ENCODE peak calls at places on chromosomes 13 and 19, in eight cellular contexts. One of them, this sample, is unnamed.

GRCh38 chr13:30418886-30419459 is 3.3 kb upstream of the UBE2L5 start:
- DNase-seq in RKO: no peak
- DNase-seq in lung: no peak
- DNase-seq in LHCN-M2: no peak
- DNase-seq in RPMI7951: no peak
- DNase-seq in left cardiac atrium: no peak
- DNase-seq in GM18507: no peak
- DNase-seq in Caco-2: no peak
- DNase-seq in this sample: no peak

GRCh38 chr13:27605610-27606200 is 14.6 kb downstream of the LNX2 start:
- DNase-seq in RKO: no peak
- DNase-seq in lung: no peak
- DNase-seq in LHCN-M2: peak; percentile 28
- DNase-seq in RPMI7951: no peak
- DNase-seq in left cardiac atrium: no peak
- DNase-seq in GM18507: no peak
- DNase-seq in Caco-2: no peak
- DNase-seq in this sample: no peak

GRCh38 chr13:31322025-31322424 is 122.2 kb downstream of the B3GLCT start:
- DNase-seq in RKO: no peak
- DNase-seq in lung: no peak
- DNase-seq in LHCN-M2: peak; percentile 9
- DNase-seq in RPMI7951: peak; percentile 51
- DNase-seq in left cardiac atrium: peak; percentile 51
- DNase-seq in GM18507: no peak
- DNase-seq in Caco-2: no peak
- DNase-seq in this sample: peak; percentile 3

GRCh38 chr13:46386426-46386995 is 541 bp downstream of the RUBCNL start:
- DNase-seq in RKO: no peak
- DNase-seq in lung: no peak
- DNase-seq in LHCN-M2: no peak
- DNase-seq in RPMI7951: no peak
- DNase-seq in left cardiac atrium: no peak
- DNase-seq in GM18507: no peak
- DNase-seq in Caco-2: no peak
- DNase-seq in this sample: no peak

GRCh38 chr19:51660975-51661600 is 14.5 kb upstream of the SIGLEC14 start:
- DNase-seq in RKO: peak; percentile 67
- DNase-seq in lung: peak; percentile 75
- DNase-seq in LHCN-M2: peak; percentile 73
- DNase-seq in RPMI7951: peak; percentile 76
- DNase-seq in left cardiac atrium: peak; percentile 78
- DNase-seq in GM18507: peak; percentile 25
- DNase-seq in Caco-2: peak; percentile 75
- DNase-seq in this sample: peak; percentile 75

GRCh38 chr13:106173346-106173745 is 362.1 kb downstream of the EFNB2 start:
- DNase-seq in RKO: no peak
- DNase-seq in lung: no peak
- DNase-seq in LHCN-M2: no peak
- DNase-seq in RPMI7951: peak; percentile 24
- DNase-seq in left cardiac atrium: no peak
- DNase-seq in GM18507: no peak
- DNase-seq in Caco-2: no peak
- DNase-seq in this sample: no peak

GRCh38 chr13:32811297-32811800 is 204.9 kb upstream of the KL start:
- DNase-seq in RKO: no peak
- DNase-seq in lung: no peak
- DNase-seq in LHCN-M2: peak; percentile 42
- DNase-seq in RPMI7951: peak; percentile 62
- DNase-seq in left cardiac atrium: no peak
- DNase-seq in GM18507: peak; percentile 17
- DNase-seq in Caco-2: no peak
- DNase-seq in this sample: peak; percentile 57

GRCh38 chr19:57302727-57303401 is 17.4 kb upstream of the ZNF543 start:
- DNase-seq in RKO: peak; percentile 19
- DNase-seq in lung: no peak
- DNase-seq in LHCN-M2: no peak
- DNase-seq in RPMI7951: no peak
- DNase-seq in left cardiac atrium: no peak
- DNase-seq in GM18507: no peak
- DNase-seq in Caco-2: no peak
- DNase-seq in this sample: no peak

GRCh38 chr19:48718711-48719231 is 754 bp downstream of the MAMSTR start:
- DNase-seq in RKO: no peak
- DNase-seq in lung: no peak
- DNase-seq in LHCN-M2: no peak
- DNase-seq in RPMI7951: no peak
- DNase-seq in left cardiac atrium: no peak
- DNase-seq in GM18507: no peak
- DNase-seq in Caco-2: no peak
- DNase-seq in this sample: no peak

GRCh38 chr19:750640-751423 is at the start of gene MISP:
- DNase-seq in RKO: no peak
- DNase-seq in lung: peak; percentile 52
- DNase-seq in LHCN-M2: no peak
- DNase-seq in RPMI7951: no peak
- DNase-seq in left cardiac atrium: no peak
- DNase-seq in GM18507: no peak
- DNase-seq in Caco-2: peak; percentile 95
- DNase-seq in this sample: no peak

GRCh38 chr13:112715715-112716460 is 26.1 kb downstream of the ATP11A start:
- DNase-seq in RKO: no peak
- DNase-seq in lung: no peak
- DNase-seq in LHCN-M2: no peak
- DNase-seq in RPMI7951: no peak
- DNase-seq in left cardiac atrium: no peak
- DNase-seq in GM18507: no peak
- DNase-seq in Caco-2: peak; percentile 31
- DNase-seq in this sample: no peak

GRCh38 chr13:52744842-52745241 is 5.2 kb upstream of the CNMD start:
- DNase-seq in RKO: no peak
- DNase-seq in lung: no peak
- DNase-seq in LHCN-M2: no peak
- DNase-seq in RPMI7951: no peak
- DNase-seq in left cardiac atrium: no peak
- DNase-seq in GM18507: no peak
- DNase-seq in Caco-2: no peak
- DNase-seq in this sample: no peak

GRCh38 chr19:12665281-12665573 is 1.3 kb downstream of the MAN2B1 start:
- DNase-seq in RKO: no peak
- DNase-seq in lung: peak; percentile 76
- DNase-seq in LHCN-M2: no peak
- DNase-seq in RPMI7951: no peak
- DNase-seq in left cardiac atrium: peak; percentile 64
- DNase-seq in GM18507: peak; percentile 54
- DNase-seq in Caco-2: no peak
- DNase-seq in this sample: no peak

GRCh38 chr13:84418041-84418440 is 535.8 kb upstream of the SLITRK1 start:
- DNase-seq in RKO: no peak
- DNase-seq in lung: no peak
- DNase-seq in LHCN-M2: no peak
- DNase-seq in RPMI7951: no peak
- DNase-seq in left cardiac atrium: no peak
- DNase-seq in GM18507: no peak
- DNase-seq in Caco-2: no peak
- DNase-seq in this sample: no peak

GRCh38 chr19:14406645-14407331 is 12.4 kb downstream of the DDX39A start:
- DNase-seq in RKO: no peak
- DNase-seq in lung: no peak
- DNase-seq in LHCN-M2: no peak
- DNase-seq in RPMI7951: no peak
- DNase-seq in left cardiac atrium: no peak
- DNase-seq in GM18507: no peak
- DNase-seq in Caco-2: no peak
- DNase-seq in this sample: no peak

GRCh38 chr13:52454459-52454824 is 836 bp upstream of the CKAP2 start:
- DNase-seq in RKO: peak; percentile 51
- DNase-seq in lung: no peak
- DNase-seq in LHCN-M2: peak; percentile 16
- DNase-seq in RPMI7951: peak; percentile 22
- DNase-seq in left cardiac atrium: no peak
- DNase-seq in GM18507: no peak
- DNase-seq in Caco-2: no peak
- DNase-seq in this sample: no peak

GRCh38 chr13:19713186-19713965 is 69.4 kb downstream of the PSPC1 start:
- DNase-seq in RKO: peak; percentile 62
- DNase-seq in lung: no peak
- DNase-seq in LHCN-M2: peak; percentile 53
- DNase-seq in RPMI7951: peak; percentile 81
- DNase-seq in left cardiac atrium: no peak
- DNase-seq in GM18507: no peak
- DNase-seq in Caco-2: no peak
- DNase-seq in this sample: peak; percentile 6

GRCh38 chr13:93286047-93286446 is 59.4 kb downstream of the GPC6 start:
- DNase-seq in RKO: no peak
- DNase-seq in lung: no peak
- DNase-seq in LHCN-M2: no peak
- DNase-seq in RPMI7951: no peak
- DNase-seq in left cardiac atrium: no peak
- DNase-seq in GM18507: no peak
- DNase-seq in Caco-2: no peak
- DNase-seq in this sample: no peak

GRCh38 chr19:3184847-3185481 is 766 bp upstream of the NCLN start:
- DNase-seq in RKO: peak; percentile 79
- DNase-seq in lung: peak; percentile 79
- DNase-seq in LHCN-M2: no peak
- DNase-seq in RPMI7951: no peak
- DNase-seq in left cardiac atrium: peak; percentile 82
- DNase-seq in GM18507: no peak
- DNase-seq in Caco-2: no peak
- DNase-seq in this sample: peak; percentile 48

GRCh38 chr19:294819-295686 is 3.9 kb upstream of the PLPP2 start:
- DNase-seq in RKO: peak; percentile 23
- DNase-seq in lung: no peak
- DNase-seq in LHCN-M2: no peak
- DNase-seq in RPMI7951: no peak
- DNase-seq in left cardiac atrium: no peak
- DNase-seq in GM18507: no peak
- DNase-seq in Caco-2: no peak
- DNase-seq in this sample: peak; percentile 57

GRCh38 chr19:58387338-58388174 is 487 bp downstream of the RPS5 start:
- DNase-seq in RKO: peak; percentile 78
- DNase-seq in lung: no peak
- DNase-seq in LHCN-M2: peak; percentile 55
- DNase-seq in RPMI7951: no peak
- DNase-seq in left cardiac atrium: no peak
- DNase-seq in GM18507: no peak
- DNase-seq in Caco-2: no peak
- DNase-seq in this sample: no peak

GRCh38 chr13:20544186-20544914 is 18.7 kb upstream of the CRYL1 start:
- DNase-seq in RKO: no peak
- DNase-seq in lung: no peak
- DNase-seq in LHCN-M2: no peak
- DNase-seq in RPMI7951: no peak
- DNase-seq in left cardiac atrium: no peak
- DNase-seq in GM18507: no peak
- DNase-seq in Caco-2: no peak
- DNase-seq in this sample: no peak

GRCh38 chr13:110476220-110476617 is 85.3 kb downstream of the RAB20 start:
- DNase-seq in RKO: no peak
- DNase-seq in lung: no peak
- DNase-seq in LHCN-M2: no peak
- DNase-seq in RPMI7951: no peak
- DNase-seq in left cardiac atrium: no peak
- DNase-seq in GM18507: no peak
- DNase-seq in Caco-2: no peak
- DNase-seq in this sample: no peak

GRCh38 chr19:2731181-2732117 is 8.4 kb downstream of the SLC39A3 start:
- DNase-seq in RKO: no peak
- DNase-seq in lung: no peak
- DNase-seq in LHCN-M2: no peak
- DNase-seq in RPMI7951: no peak
- DNase-seq in left cardiac atrium: no peak
- DNase-seq in GM18507: no peak
- DNase-seq in Caco-2: no peak
- DNase-seq in this sample: no peak

GRCh38 chr13:100195568-100195967 is 106.7 kb downstream of the PCCA start:
- DNase-seq in RKO: no peak
- DNase-seq in lung: no peak
- DNase-seq in LHCN-M2: no peak
- DNase-seq in RPMI7951: no peak
- DNase-seq in left cardiac atrium: no peak
- DNase-seq in GM18507: no peak
- DNase-seq in Caco-2: no peak
- DNase-seq in this sample: no peak

GRCh38 chr19:17999685-18000479 is 8.1 kb upstream of the ARRDC2 start:
- DNase-seq in RKO: no peak
- DNase-seq in lung: no peak
- DNase-seq in LHCN-M2: no peak
- DNase-seq in RPMI7951: no peak
- DNase-seq in left cardiac atrium: no peak
- DNase-seq in GM18507: no peak
- DNase-seq in Caco-2: no peak
- DNase-seq in this sample: no peak

GRCh38 chr19:14555918-14556661 is 15.8 kb downstream of the NDUFB7 start:
- DNase-seq in RKO: peak; percentile 48
- DNase-seq in lung: no peak
- DNase-seq in LHCN-M2: no peak
- DNase-seq in RPMI7951: peak; percentile 75
- DNase-seq in left cardiac atrium: no peak
- DNase-seq in GM18507: no peak
- DNase-seq in Caco-2: no peak
- DNase-seq in this sample: no peak

GRCh38 chr19:12801466-12802266 is at the start of the genes PRDX2 and THSD8:
- DNase-seq in RKO: peak; percentile 87
- DNase-seq in lung: peak; percentile 79
- DNase-seq in LHCN-M2: peak; percentile 51
- DNase-seq in RPMI7951: peak; percentile 77
- DNase-seq in left cardiac atrium: peak; percentile 88
- DNase-seq in GM18507: no peak
- DNase-seq in Caco-2: peak; percentile 78
- DNase-seq in this sample: peak; percentile 73

GRCh38 chr13:31274345-31274870 is 74.6 kb downstream of the B3GLCT start:
- DNase-seq in RKO: no peak
- DNase-seq in lung: no peak
- DNase-seq in LHCN-M2: no peak
- DNase-seq in RPMI7951: no peak
- DNase-seq in left cardiac atrium: no peak
- DNase-seq in GM18507: no peak
- DNase-seq in Caco-2: no peak
- DNase-seq in this sample: peak; percentile 52

GRCh38 chr19:3374369-3375112 is 8.2 kb downstream of the NFIC start:
- DNase-seq in RKO: no peak
- DNase-seq in lung: no peak
- DNase-seq in LHCN-M2: peak; percentile 67
- DNase-seq in RPMI7951: peak; percentile 39
- DNase-seq in left cardiac atrium: peak; percentile 71
- DNase-seq in GM18507: no peak
- DNase-seq in Caco-2: no peak
- DNase-seq in this sample: no peak

GRCh38 chr19:52957591-52957990 is 5.1 kb downstream of the ZNF816 start:
- DNase-seq in RKO: no peak
- DNase-seq in lung: no peak
- DNase-seq in LHCN-M2: no peak
- DNase-seq in RPMI7951: no peak
- DNase-seq in left cardiac atrium: no peak
- DNase-seq in GM18507: no peak
- DNase-seq in Caco-2: no peak
- DNase-seq in this sample: no peak

GRCh38 chr19:29966594-29967249 is 24.7 kb downstream of the URI1 start:
- DNase-seq in RKO: peak; percentile 40
- DNase-seq in lung: no peak
- DNase-seq in LHCN-M2: peak; percentile 36
- DNase-seq in RPMI7951: peak; percentile 19
- DNase-seq in left cardiac atrium: no peak
- DNase-seq in GM18507: no peak
- DNase-seq in Caco-2: no peak
- DNase-seq in this sample: peak; percentile 15

GRCh38 chr13:113848431-113849260 is 15.2 kb downstream of the GAS6 start:
- DNase-seq in RKO: no peak
- DNase-seq in lung: no peak
- DNase-seq in LHCN-M2: no peak
- DNase-seq in RPMI7951: no peak
- DNase-seq in left cardiac atrium: no peak
- DNase-seq in GM18507: no peak
- DNase-seq in Caco-2: no peak
- DNase-seq in this sample: no peak

GRCh38 chr13:27967203-27967735 is 1.8 kb downstream of the CDX2 start:
- DNase-seq in RKO: peak; percentile 72
- DNase-seq in lung: no peak
- DNase-seq in LHCN-M2: no peak
- DNase-seq in RPMI7951: no peak
- DNase-seq in left cardiac atrium: no peak
- DNase-seq in GM18507: no peak
- DNase-seq in Caco-2: no peak
- DNase-seq in this sample: no peak